ENCODE peak calls at places on chromosomes 7 and 10, in ten cellular contexts. I, V, W, K, A, D, L, X, Y and N are unnamed samples.

GRCh38 chr10:17061418-17061817 is 68.2 kb downstream of the CUBN start:
- DNase-seq in I (peak; percentile 62), V (no peak), W (no peak), K (no peak), A (no peak), D (no peak), L (no peak), X (no peak), Y (no peak), N (no peak)

GRCh38 chr10:124498071-124498470 is 36.4 kb downstream of the LHPP start:
- DNase-seq in I (no peak), V (no peak), W (no peak), K (no peak), A (no peak), D (no peak), L (no peak), X (no peak), Y (no peak), N (no peak)

GRCh38 chr10:86957471-86958108 is at the start of gene MMRN2:
- DNase-seq in I (no peak), V (no peak), W (no peak), K (peak; percentile 58), A (no peak), D (peak; percentile 60), L (no peak), X (no peak), Y (peak; percentile 65), N (no peak)

GRCh38 chr7:36784991-36785940 is 61.0 kb upstream of the AOAH start:
- DNase-seq in I (no peak), V (peak; percentile 90), W (no peak), K (peak; percentile 62), A (peak; percentile 9), D (peak; percentile 58), L (no peak), X (peak; percentile 76), Y (no peak), N (peak; percentile 32)

GRCh38 chr10:44376504-44377099 is 8.3 kb downstream of the CXCL12 start:
- DNase-seq in I (no peak), V (no peak), W (no peak), K (no peak), A (no peak), D (no peak), L (no peak), X (no peak), Y (no peak), N (no peak)

GRCh38 chr10:91316486-91316885 is 93.7 kb upstream of the HECTD2 start:
- DNase-seq in I (no peak), V (no peak), W (no peak), K (no peak), A (no peak), D (peak; percentile 42), L (no peak), X (no peak), Y (no peak), N (no peak)

GRCh38 chr7:30918676-30919075 is 7.0 kb downstream of the AQP1 start:
- DNase-seq in I (no peak), V (no peak), W (no peak), K (peak; percentile 34), A (no peak), D (no peak), L (no peak), X (no peak), Y (no peak), N (no peak)

GRCh38 chr10:33556581-33556980 is 222.1 kb upstream of the NRP1 start:
- DNase-seq in I (no peak), V (no peak), W (peak; percentile 39), K (no peak), A (no peak), D (no peak), L (no peak), X (no peak), Y (no peak), N (no peak)

GRCh38 chr10:100670828-100671479 is 74.4 kb upstream of the PAX2 start:
- DNase-seq in I (no peak), V (peak; percentile 59), W (peak; percentile 71), K (no peak), A (peak; percentile 32), D (peak; percentile 5), L (peak; percentile 63), X (no peak), Y (peak; percentile 77), N (peak; percentile 67)

GRCh38 chr10:72885953-72886352 is 7.6 kb upstream of the OIT3 start:
- DNase-seq in I (no peak), V (no peak), W (no peak), K (no peak), A (no peak), D (no peak), L (no peak), X (no peak), Y (no peak), N (no peak)

GRCh38 chr10:35355971-35356724 is 19.8 kb downstream of the CCNY start:
- DNase-seq in I (peak; percentile 20), V (no peak), W (no peak), K (no peak), A (no peak), D (no peak), L (no peak), X (no peak), Y (no peak), N (no peak)

GRCh38 chr10:78974409-78975317 is 94.1 kb upstream of the ZMIZ1 start:
- DNase-seq in I (peak; percentile 91), V (peak; percentile 65), W (peak; percentile 62), K (peak; percentile 62), A (peak; percentile 55), D (peak; percentile 89), L (peak; percentile 75), X (peak; percentile 91), Y (peak; percentile 56), N (no peak)

GRCh38 chr7:84025332-84025927 is 169.2 kb downstream of the SEMA3A start:
- DNase-seq in I (peak; percentile 99), V (no peak), W (peak; percentile 53), K (no peak), A (peak; percentile 41), D (peak; percentile 91), L (peak; percentile 16), X (peak; percentile 54), Y (no peak), N (no peak)

GRCh38 chr7:115356139-115356746 is 434.3 kb downstream of the MDFIC start:
- DNase-seq in I (peak; percentile 4), V (no peak), W (peak; percentile 26), K (no peak), A (no peak), D (peak; percentile 53), L (peak; percentile 14), X (peak; percentile 24), Y (no peak), N (no peak)
- TF ChIP-seq CTCF in I (peak; percentile 43), V (peak; percentile 55), W (peak; percentile 58), K (peak; percentile 21), A (peak; percentile 36), D (peak; percentile 55), L (peak; percentile 40), X (peak; percentile 58), Y (peak; percentile 76), N (no peak)

GRCh38 chr10:97635577-97635976 is 2.3 kb upstream of the MORN4 start:
- DNase-seq in I (no peak), V (no peak), W (no peak), K (no peak), A (no peak), D (no peak), L (no peak), X (no peak), Y (no peak), N (no peak)

GRCh38 chr10:97632949-97633884 is at the start of gene MORN4:
- DNase-seq in I (peak; percentile 80), V (peak; percentile 96), W (peak; percentile 96), K (peak; percentile 96), A (peak; percentile 97), D (peak; percentile 93), L (peak; percentile 90), X (peak; percentile 93), Y (peak; percentile 93), N (peak; percentile 84)

GRCh38 chr10:97631098-97631497 is 2.2 kb downstream of the MORN4 start:
- DNase-seq in I (no peak), V (no peak), W (no peak), K (no peak), A (no peak), D (no peak), L (no peak), X (peak; percentile 39), Y (no peak), N (no peak)

GRCh38 chr10:97629289-97629688 is 4.0 kb downstream of the MORN4 start:
- DNase-seq in I (no peak), V (no peak), W (no peak), K (no peak), A (no peak), D (no peak), L (no peak), X (no peak), Y (no peak), N (no peak)

DNA sequence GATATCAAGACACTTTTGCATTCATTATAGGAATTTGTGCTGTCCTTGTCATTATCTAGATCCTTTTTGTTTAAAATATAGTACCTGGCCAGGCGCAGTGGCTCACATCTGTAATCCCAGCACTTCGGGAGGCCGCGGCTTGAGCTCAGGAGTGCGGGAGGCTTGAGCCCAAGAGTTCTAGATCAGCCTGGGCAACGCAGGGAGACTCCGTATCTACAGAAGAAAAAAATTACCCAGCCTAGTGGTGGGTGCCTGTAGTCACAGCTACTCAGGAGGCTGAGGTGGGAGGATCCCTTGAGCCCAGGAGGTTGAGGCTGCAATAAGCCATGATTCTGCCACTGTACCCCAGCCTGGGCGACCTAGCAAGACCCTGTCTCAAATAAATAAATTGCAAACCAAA is 621 bp upstream of the MORN4 start:
- DNase-seq in I (no peak), V (no peak), W (peak; percentile 16), K (no peak), A (no peak), D (peak; percentile 12), L (peak; percentile 28), X (peak; percentile 29), Y (no peak), N (no peak)
- TF ChIP-seq CTCF in I (no peak), V (peak; percentile 10), W (peak; percentile 21), K (peak; percentile 15), A (no peak), D (peak; percentile 24), L (no peak), X (peak; percentile 19), Y (peak; percentile 57), N (no peak)

DNA sequence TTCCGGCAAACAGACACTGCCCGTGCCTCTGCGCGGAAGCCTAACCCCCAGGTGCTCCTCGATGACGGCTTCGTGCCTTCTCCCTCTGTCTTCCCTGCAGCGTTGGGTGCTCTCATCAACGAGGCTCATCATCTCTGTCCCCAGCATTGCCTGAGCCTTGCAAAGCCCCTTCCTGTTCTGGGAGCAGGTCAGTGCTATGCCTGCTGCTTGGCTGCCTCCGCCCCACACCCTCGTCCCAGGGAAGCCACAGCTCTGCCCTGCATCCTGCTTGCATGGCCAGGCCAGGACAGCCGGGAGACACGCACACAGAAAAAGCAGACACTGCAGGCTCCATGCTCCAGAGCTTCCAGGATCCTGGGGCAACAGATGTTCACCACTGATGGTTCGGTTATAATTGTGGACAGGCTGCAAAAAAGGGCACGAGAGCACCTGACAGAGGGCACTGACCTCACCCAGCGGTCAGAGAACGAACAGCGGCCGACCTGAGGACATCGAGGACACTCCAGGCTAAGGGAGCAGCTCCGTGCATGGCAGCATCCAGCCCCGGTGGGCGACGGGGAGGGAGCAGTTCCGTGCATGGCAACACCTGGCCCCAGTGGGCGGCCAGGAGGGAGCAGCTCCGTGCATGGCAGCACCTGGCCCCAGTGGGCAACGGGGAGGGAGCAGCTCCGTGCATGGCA is 265.5 kb downstream of the PTPRN2 start:
- DNase-seq in I (no peak), V (no peak), W (no peak), K (no peak), A (no peak), D (no peak), L (no peak), X (no peak), Y (no peak), N (no peak)
- TF ChIP-seq CTCF in I (no peak), V (no peak), W (no peak), K (no peak), A (no peak), D (no peak), L (no peak), X (no peak), Y (no peak), N (no peak)

GRCh38 chr7:50614721-50615518 is 49.7 kb upstream of the DDC start:
- DNase-seq in I (no peak), V (peak; percentile 75), W (no peak), K (no peak), A (no peak), D (peak; percentile 20), L (no peak), X (peak; percentile 16), Y (no peak), N (no peak)
- TF ChIP-seq CTCF in I (no peak), V (peak; percentile 24), W (peak; percentile 20), K (peak; percentile 50), A (peak; percentile 13), D (no peak), L (peak; percentile 40), X (peak; percentile 29), Y (no peak), N (no peak)